ENCODE peak calls at places on chromosomes 5 and 9, in six cellular contexts. E is tibial artery, D is body of pancreas, H is astrocyte of the spinal cord, V is C1 segment of cervical spinal cord, Z is kidney. O is an unnamed sample.
A peak's percentile ranks its signal among the peaks of the same experiment; 100 is the strongest.

GRCh38 chr5:142901476-142902187 is 131.5 kb downstream of the ARHGAP26 start:
- DNase-seq in E (no peak), D (no peak), H (no peak), V (no peak), Z (no peak), O (no peak)

GRCh38 chr5:378301-378891 is 56.9 kb downstream of the AHRR start:
- DNase-seq in E (no peak), D (no peak), H (peak; percentile 62), V (no peak), Z (peak; percentile 26), O (peak; percentile 80)

GRCh38 chr5:73155541-73156222 is 17.3 kb upstream of the TMEM174 start:
- DNase-seq in E (no peak), D (no peak), H (peak; percentile 50), V (no peak), Z (no peak), O (no peak)

GRCh38 chr5:43041669-43042175 is 1.6 kb upstream of the ANXA2R start:
- DNase-seq in E (peak; percentile 60), D (peak; percentile 61), H (peak; percentile 96), V (no peak), Z (no peak), O (peak; percentile 89)

GRCh38 chr9:113454914-113455761 is 8.4 kb upstream of the RGS3 start:
- DNase-seq in E (peak; percentile 52), D (peak; percentile 71), H (peak; percentile 88), V (no peak), Z (no peak), O (peak; percentile 89)

GRCh38 chr9:87657190-87657589 is 68.7 kb upstream of the CTSL start:
- DNase-seq in E (peak; percentile 61), D (peak; percentile 49), H (peak; percentile 68), V (no peak), Z (no peak), O (peak; percentile 63)

GRCh38 chr9:77435688-77436087 is 212.4 kb downstream of the GNA14 start:
- DNase-seq in E (no peak), D (no peak), H (peak; percentile 60), V (no peak), Z (no peak), O (peak; percentile 60)

GRCh38 chr5:138819065-138819464 is 56.1 kb downstream of the LRRTM2 start:
- DNase-seq in E (no peak), D (no peak), H (no peak), V (no peak), Z (no peak), O (no peak)

GRCh38 chr5:14064841-14065240 is 78.3 kb upstream of the TRIO start:
- DNase-seq in E (no peak), D (no peak), H (peak; percentile 70), V (no peak), Z (no peak), O (peak; percentile 84)

GRCh38 chr5:174323878-174324281 is 278.4 kb downstream of the NSG2 start:
- DNase-seq in E (no peak), D (peak; percentile 45), H (peak; percentile 17), V (no peak), Z (no peak), O (peak; percentile 18)

GRCh38 chr5:96080557-96080956 is 118.9 kb upstream of the ELL2 start:
- DNase-seq in E (no peak), D (no peak), H (peak; percentile 63), V (no peak), Z (no peak), O (peak; percentile 56)

GRCh38 chr5:139642213-139642612 is 5.9 kb upstream of the CXXC5 start:
- DNase-seq in E (no peak), D (no peak), H (no peak), V (no peak), Z (peak; percentile 57), O (no peak)

GRCh38 chr9:89889865-89890264 is 285.1 kb downstream of the GADD45G start:
- DNase-seq in E (no peak), D (no peak), H (no peak), V (no peak), Z (no peak), O (no peak)

GRCh38 chr5:74866653-74867162 is 521 bp upstream of the FAM169A start:
- DNase-seq in E (no peak), D (no peak), H (no peak), V (peak; percentile 54), Z (no peak), O (no peak)

GRCh38 chr9:6414291-6414690 is 1.3 kb downstream of the UHRF2 start:
- DNase-seq in E (no peak), D (no peak), H (peak; percentile 79), V (no peak), Z (no peak), O (peak; percentile 32)

GRCh38 chr5:172666251-172666650 is 25.2 kb downstream of the NEURL1B start:
- DNase-seq in E (peak; percentile 38), D (peak; percentile 28), H (no peak), V (no peak), Z (no peak), O (no peak)

GRCh38 chr5:14937277-14937676 is 65.7 kb upstream of the ANKH start:
- DNase-seq in E (peak; percentile 28), D (peak; percentile 23), H (no peak), V (no peak), Z (no peak), O (no peak)

GRCh38 chr9:19102181-19102630 is 498 bp downstream of the HAUS6 start:
- DNase-seq in E (no peak), D (peak; percentile 12), H (no peak), V (no peak), Z (peak; percentile 78), O (no peak)

GRCh38 chr5:74095871-74096270 is 469.9 kb downstream of the ARHGEF28 start:
- DNase-seq in E (no peak), D (no peak), H (no peak), V (no peak), Z (no peak), O (no peak)

GRCh38 chr9:122991370-122991830 is 42.1 kb upstream of the GPR21 start:
- DNase-seq in E (no peak), D (peak; percentile 43), H (peak; percentile 91), V (no peak), Z (no peak), O (peak; percentile 76)

O was measured in brain microvascular endothelial cell.